ENCODE peak calls at places on chromosomes 2 and 18, in seven cellular contexts. T, U, Q, G, E, R and J are unnamed samples.

GRCh38 chr2:127401757-127402695 is 14.3 kb upstream of the MAP3K2 start:
- DNase-seq in R (peak), Q (no peak), T (no peak), E (no peak), U (no peak), G (no peak), J (no peak)

GRCh38 chr2:176246324-176246723 is 22.9 kb upstream of the MTX2 start:
- DNase-seq in E (no peak), G (no peak), R (no peak), U (no peak), T (no peak), Q (no peak), J (no peak)

GRCh38 chr2:65790676-65790935 is 358.2 kb upstream of the SPRED2 start:
- DNase-seq in T (no peak), G (peak), E (no peak), R (no peak), Q (no peak), U (no peak), J (no peak)

GRCh38 chr2:32951672-32952071 is 4.9 kb downstream of the LTBP1 start:
- DNase-seq in R (no peak), U (no peak), Q (no peak), T (no peak), G (no peak), E (no peak), J (no peak)

GRCh38 chr18:63138469-63139340 is 180.9 kb downstream of the BCL2 start:
- DNase-seq in U (no peak), E (no peak), G (peak), Q (peak), R (peak), T (no peak), J (no peak)

GRCh38 chr2:239461551-239462515 is 61.0 kb upstream of the HDAC4 start:
- DNase-seq in T (no peak), E (no peak), U (no peak), R (no peak), G (no peak), Q (no peak), J (no peak)

GRCh38 chr2:170369894-170370293 is 191.9 kb downstream of the MYO3B start:
- DNase-seq in T (no peak), G (peak), R (no peak), U (no peak), E (peak), Q (no peak), J (no peak)

GRCh38 chr2:121356058-121356640 is 71.1 kb upstream of the TFCP2L1 start:
- DNase-seq in Q (no peak), U (no peak), R (no peak), E (peak), T (peak), G (peak), J (no peak)

GRCh38 chr2:136168605-136169210 is 50.8 kb upstream of the CXCR4 start:
- DNase-seq in T (no peak), G (peak), R (no peak), Q (no peak), U (no peak), E (no peak), J (no peak)

GRCh38 chr2:130371723-130372054 is 15.8 kb downstream of the PTPN18 start:
- DNase-seq in E (peak), G (no peak), U (no peak), Q (no peak), R (peak), T (peak), J (no peak)

GRCh38 chr18:74299746-74300145 is 8.0 kb upstream of the CYB5A start:
- DNase-seq in R (no peak), Q (no peak), E (no peak), G (no peak), T (no peak), U (no peak), J (no peak)

GRCh38 chr18:58978916-58979315 is 114.2 kb downstream of the ZNF532 start:
- DNase-seq in U (no peak), T (no peak), E (no peak), Q (no peak), G (no peak), R (no peak), J (no peak)

GRCh38 chr2:59932341-59932740 is 621.1 kb downstream of the BCL11A start:
- DNase-seq in R (no peak), U (no peak), E (no peak), Q (no peak), T (no peak), G (peak), J (no peak)

GRCh38 chr2:43019025-43019367 is 207.4 kb downstream of the ZFP36L2 start:
- DNase-seq in G (no peak), U (no peak), E (no peak), R (no peak), Q (no peak), T (no peak), J (no peak)
- H3K27ac ChIP-seq in G (no peak), U (peak), E (peak), R (no peak), Q (peak), T (no peak), J (peak)

GRCh38 chr2:45612741-45613140 is 1.7 kb upstream of the SRBD1 start:
- DNase-seq in U (no peak), Q (no peak), G (no peak), T (no peak), E (peak), R (no peak), J (no peak)

GRCh38 chr2:45612265-45612664 is 1.2 kb upstream of the SRBD1 start:
- DNase-seq in G (no peak), R (no peak), U (no peak), Q (no peak), T (no peak), E (no peak), J (no peak)

GRCh38 chr2:45611020-45611737 is at the start of gene SRBD1:
- DNase-seq in R (peak), E (peak), U (peak), Q (peak), T (peak), G (peak), J (peak)

GRCh38 chr2:45607701-45608100 is 3.4 kb downstream of the SRBD1 start:
- DNase-seq in E (peak), R (no peak), U (no peak), G (peak), Q (no peak), T (no peak), J (no peak)

GRCh38 chr2:45610281-45611019 is 617 bp downstream of the SRBD1 start:
- DNase-seq in E (peak), U (peak), R (peak), Q (peak), T (peak), G (peak), J (peak)
- TF ChIP-seq CTCF in E (peak), U (no peak), R (no peak), Q (peak), T (peak), G (peak), J (no peak)

DNA sequence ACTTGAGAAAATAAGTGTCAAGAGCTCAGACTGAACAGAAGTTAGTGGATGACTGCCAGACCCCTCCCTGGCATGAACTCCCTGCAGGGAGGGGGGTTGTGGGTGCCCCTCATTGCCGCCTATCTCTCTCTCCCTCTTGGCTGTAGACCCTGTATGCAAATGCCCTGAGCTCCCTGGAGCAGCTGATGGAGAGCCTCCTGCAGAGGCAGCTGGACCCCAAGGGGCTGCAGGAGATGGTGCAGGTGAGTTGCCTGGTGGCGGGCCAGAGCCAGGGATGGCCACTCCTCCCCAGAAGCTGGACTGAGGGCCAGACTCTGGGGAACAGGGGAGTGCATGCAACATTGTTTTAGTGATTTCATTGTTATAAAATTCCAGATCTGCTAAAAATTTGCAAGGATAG is 36.3 kb downstream of the MROH2A start:
- DNase-seq in R (peak), G (no peak), T (peak), Q (no peak), U (no peak), E (no peak), J (no peak)
- H3K27ac ChIP-seq in R (no peak), G (no peak), T (no peak), Q (no peak), U (no peak), E (peak), J (no peak)

DNA sequence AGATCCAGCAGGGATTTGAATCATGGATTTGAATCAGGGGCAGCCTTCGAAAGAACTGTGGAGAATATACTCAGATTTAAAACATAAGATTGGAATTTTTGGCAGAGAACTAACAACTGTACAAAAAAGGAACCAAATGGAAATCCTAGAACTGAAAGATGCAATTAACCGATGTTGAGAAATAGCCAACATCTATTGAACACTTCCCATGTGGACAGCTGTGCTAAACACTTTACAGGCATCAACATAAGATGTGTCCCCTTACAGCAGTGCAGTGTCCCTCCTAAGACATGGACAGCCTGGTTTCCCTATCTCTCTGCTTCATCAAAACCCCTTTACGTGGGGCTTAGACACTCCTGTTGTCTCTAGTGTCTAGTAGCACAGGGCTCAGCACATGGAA is 3.7 kb upstream of the IL1RN start:
- DNase-seq in Q (no peak), T (no peak), E (no peak), R (no peak), U (no peak), G (no peak), J (no peak)
- TF ChIP-seq CTCF in Q (no peak), T (no peak), E (no peak), R (no peak), U (no peak), G (no peak), J (no peak)

GRCh38 chr18:35501369-35501768 is 3.6 kb upstream of the INO80C start:
- DNase-seq in U (no peak), T (no peak), E (no peak), R (no peak), G (no peak), Q (no peak), J (no peak)
- H3K27ac ChIP-seq in U (no peak), T (no peak), E (peak), R (no peak), G (no peak), Q (no peak), J (no peak)

GRCh38 chr2:68741805-68742306 is 7.2 kb downstream of the ARHGAP25 start:
- DNase-seq in U (no peak), Q (no peak), E (no peak), R (no peak), T (no peak), G (no peak), J (no peak)

GRCh38 chr2:68740184-68740914 is 5.7 kb downstream of the ARHGAP25 start:
- DNase-seq in Q (no peak), G (no peak), U (no peak), R (no peak), E (no peak), T (no peak), J (no peak)

GRCh38 chr2:68737717-68738116 is 3.1 kb downstream of the ARHGAP25 start:
- DNase-seq in G (no peak), Q (no peak), T (no peak), R (no peak), E (no peak), U (no peak), J (no peak)

GRCh38 chr2:68741238-68741637 is 6.6 kb downstream of the ARHGAP25 start:
- DNase-seq in T (no peak), G (no peak), E (no peak), U (no peak), Q (no peak), R (no peak), J (no peak)

DNA sequence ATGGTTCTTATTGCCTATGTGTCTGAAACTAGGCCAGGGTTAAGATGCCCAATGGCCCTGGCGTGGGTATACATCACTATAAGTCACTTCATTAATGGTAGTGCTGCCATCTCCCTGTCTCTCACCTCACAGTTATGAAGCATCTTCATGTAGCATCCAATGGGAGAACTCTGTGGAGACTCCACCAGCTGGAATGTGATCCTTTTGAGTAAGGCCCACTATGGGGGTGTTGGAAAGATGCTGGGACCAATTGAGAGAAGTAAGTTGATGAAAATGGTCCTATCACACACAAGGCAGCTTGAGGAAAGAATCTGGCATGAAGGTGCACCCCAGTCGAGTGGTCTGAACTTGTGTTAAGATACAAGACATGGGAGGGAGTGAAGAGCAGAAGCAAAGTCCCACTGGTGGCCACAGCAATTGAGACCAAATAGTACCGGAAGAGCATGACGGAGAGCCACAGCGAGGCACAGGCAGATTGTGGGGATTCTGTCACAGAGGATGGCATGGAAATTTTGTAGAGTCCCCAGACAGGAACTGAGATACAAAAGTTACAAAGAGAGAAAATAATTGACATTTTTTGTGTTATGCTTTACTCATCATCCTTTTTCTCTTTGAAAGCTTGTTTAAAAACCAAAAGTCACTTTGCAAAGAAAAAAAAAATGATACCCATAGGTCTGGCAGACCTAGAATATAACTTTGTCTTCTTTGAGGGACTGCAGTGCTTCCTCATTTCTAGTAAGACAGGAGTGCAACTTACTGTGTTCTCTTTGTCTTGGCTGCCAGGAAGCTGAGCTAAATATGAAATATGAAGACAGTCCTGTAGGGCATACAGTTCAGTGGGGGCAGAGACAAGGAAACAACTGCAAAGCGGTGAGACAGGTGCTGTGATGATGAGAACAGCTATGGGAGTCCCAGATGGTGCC is 4.9 kb downstream of the ARHGAP25 start:
- DNase-seq in Q (no peak), R (no peak), E (no peak), U (no peak), T (no peak), G (no peak), J (no peak)
- TF ChIP-seq CTCF in Q (no peak), R (no peak), E (no peak), U (no peak), T (no peak), G (no peak), J (no peak)

GRCh38 chr2:111165084-111165483 is 44.4 kb downstream of the BCL2L11 start:
- DNase-seq in U (no peak), T (no peak), R (no peak), E (no peak), G (no peak), Q (peak), J (no peak)

GRCh38 chr2:111160758-111161157 is 40.0 kb downstream of the BCL2L11 start:
- DNase-seq in R (no peak), T (peak), G (no peak), U (no peak), Q (no peak), E (peak), J (no peak)

GRCh38 chr2:111161971-111162370 is 41.3 kb downstream of the BCL2L11 start:
- DNase-seq in U (peak), Q (peak), R (no peak), E (no peak), G (no peak), T (no peak), J (no peak)

GRCh38 chr2:111164078-111164477 is 43.4 kb downstream of the BCL2L11 start:
- DNase-seq in T (no peak), G (peak), Q (no peak), R (no peak), U (no peak), E (no peak), J (no peak)

GRCh38 chr2:111162718-111163331 is 42.1 kb downstream of the BCL2L11 start:
- DNase-seq in T (no peak), R (no peak), G (no peak), U (no peak), Q (no peak), E (no peak), J (no peak)
- H3K27ac ChIP-seq in T (no peak), R (no peak), G (no peak), U (no peak), Q (peak), E (no peak), J (no peak)

DNA sequence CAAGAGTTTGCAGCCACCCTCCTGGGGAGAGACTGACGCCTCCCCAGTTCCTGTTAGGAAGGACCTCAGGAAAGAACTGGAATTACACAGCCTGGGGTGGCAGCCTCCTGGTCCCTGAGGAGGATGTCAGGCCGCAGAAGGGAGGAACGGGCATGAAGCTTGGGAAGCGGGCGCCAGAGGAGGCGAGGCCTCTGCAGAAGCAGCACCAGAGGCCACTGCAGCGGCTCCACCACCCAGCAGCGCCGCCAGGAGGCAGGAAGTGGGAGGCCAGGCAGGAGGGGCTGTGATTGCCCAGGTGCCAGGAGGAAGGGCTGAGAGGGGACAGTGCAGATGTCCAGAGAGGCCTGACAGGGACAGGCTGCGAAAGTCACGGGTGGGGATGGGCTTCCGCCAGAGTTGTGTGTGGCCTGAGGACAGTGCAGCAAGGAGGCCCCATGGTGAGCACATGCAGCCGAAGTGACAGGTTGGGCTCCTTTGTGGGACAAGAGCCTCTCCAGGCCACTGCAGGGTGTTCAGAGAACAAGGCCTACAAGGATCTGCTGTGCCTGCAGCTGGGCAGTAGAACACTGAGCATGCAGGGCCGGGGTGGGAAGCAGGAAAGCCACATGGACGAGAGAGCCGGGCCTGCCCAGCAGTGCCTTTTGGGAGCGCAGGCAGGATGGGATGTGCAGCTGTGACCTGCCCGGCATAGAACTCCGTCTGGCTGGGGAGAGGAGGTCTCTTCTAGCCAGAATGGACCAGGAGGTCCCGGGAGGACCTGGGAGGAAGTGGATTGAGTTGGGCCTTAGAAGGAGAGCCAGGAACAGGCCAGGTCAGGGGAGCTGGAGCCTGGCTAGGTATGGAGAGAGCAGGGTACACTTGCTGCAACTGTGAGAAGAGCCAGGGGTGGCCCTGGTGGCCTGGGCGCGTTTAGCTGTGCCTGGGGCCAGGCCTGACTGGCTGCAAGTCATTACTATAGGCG is 39.1 kb upstream of the ALPP start:
- DNase-seq in Q (peak), G (no peak), U (peak), T (peak), E (no peak), R (peak), J (no peak)
- TF ChIP-seq CTCF in Q (no peak), G (no peak), U (no peak), T (peak), E (no peak), R (no peak), J (no peak)

GRCh38 chr2:189580662-189581353 is at the start of gene SLC40A1:
- DNase-seq in G (peak), U (peak), T (peak), R (peak), Q (peak), E (peak), J (peak)
- H3K27ac ChIP-seq in G (no peak), U (peak), T (peak), R (peak), Q (peak), E (peak), J (peak)